ENCODE peak calls at places on chromosomes 4 and X, in four cellular contexts. J is ovary, L is hepatocyte, B is endothelial cell of umbilical vein. M is an unnamed sample. For H3K4me1, the result is how much of the 10 kb centered on the place peaks cover.

GRCh38 chr4:176988226-176988625 is 195.5 kb upstream of the VEGFC start:
- DNase-seq in J (no peak), L (peak), B (peak), M (no peak)

GRCh38 chr4:41991916-41992767 is 1.8 kb downstream of the SLC30A9 start:
- DNase-seq in J (no peak), L (peak), B (no peak), M (no peak)

GRCh38 chr4:133146574-133147198 is 2.4 kb upstream of the PCDH10 start:
- DNase-seq in J (no peak), L (peak), B (peak), M (no peak)

GRCh38 chr4:165464813-165465381 is 86.1 kb downstream of the CPE start:
- DNase-seq in J (no peak), L (peak), B (peak), M (no peak)

GRCh38 chr4:155552180-155552579 is 114.5 kb upstream of the GUCY1A1 start:
- DNase-seq in J (no peak), L (no peak), B (no peak), M (no peak)

GRCh38 chr4:52015366-52015765 is 4.8 kb downstream of the LRRC66 start:
- DNase-seq in J (no peak), L (peak), B (peak), M (no peak)

GRCh38 chrX:118022803-118023202 is 93.8 kb downstream of the KLHL13 start:
- DNase-seq in J (no peak), L (no peak), B (no peak), M (no peak)

GRCh38 chrX:45485682-45486081 is 285.0 kb upstream of the DIPK2B start:
- DNase-seq in J (no peak), L (no peak), B (peak), M (no peak)

GRCh38 chr4:166458756-166459155 is 585.7 kb downstream of the TLL1 start:
- DNase-seq in J (no peak), L (no peak), B (no peak), M (no peak)

GRCh38 chr4:11525085-11525484 is 96.4 kb upstream of the HS3ST1 start:
- DNase-seq in J (no peak), L (no peak), B (no peak), M (no peak)

GRCh38 chr4:104446431-104446925 is 48.2 kb downstream of the CXXC4 start:
- DNase-seq in J (no peak), L (no peak), B (no peak), M (no peak)

GRCh38 chr4:82201303-82201702 is 172.5 kb downstream of the HNRNPD start:
- DNase-seq in J (no peak), L (no peak), B (no peak), M (no peak)

GRCh38 chr4:14237911-14238310 is 610.4 kb upstream of the BOD1L1 start:
- DNase-seq in J (no peak), L (no peak), B (no peak), M (no peak)

GRCh38 chrX:56932653-56933339 is 62.5 kb downstream of the SPIN3 start:
- DNase-seq in J (no peak), L (no peak), B (no peak), M (no peak)

GRCh38 chr4:186400676-186401075 is 134.7 kb downstream of the F11 start:
- DNase-seq in J (no peak), L (no peak), B (no peak), M (no peak)

GRCh38 chr4:74166135-74166534 is 8.2 kb downstream of the MTHFD2L start:
- DNase-seq in J (no peak), L (no peak), B (no peak), M (no peak)

GRCh38 chrX:14872355-14872754 is 514 bp downstream of the FANCB start:
- DNase-seq in J (no peak), L (no peak), B (no peak), M (no peak)

GRCh38 chr4:165378398-165378762 is 428 bp upstream of the CPE start:
- DNase-seq in J (no peak), L (no peak), B (no peak), M (no peak)

GRCh38 chrX:109537324-109537665 is 651 bp downstream of the NXT2 start:
- DNase-seq in J (no peak), L (peak), B (no peak), M (peak)

GRCh38 chrX:72268601-72269365 is 8.3 kb downstream of the RPS4X start:
- DNase-seq in J (no peak), L (peak), B (no peak), M (no peak)

GRCh38 chr4:41644288-41644914 is 104.1 kb downstream of the PHOX2B start:
- DNase-seq in J (peak), L (peak), B (peak), M (peak)

GRCh38 chrX:49754238-49754857 is 58.6 kb upstream of the PAGE1 start:
- DNase-seq in J (peak), L (peak), B (peak), M (peak)

GRCh38 chrX:68365356-68365755 is 67.9 kb downstream of the OPHN1 start:
- DNase-seq in J (no peak), L (no peak), B (no peak), M (no peak)

GRCh38 chr4:48778431-48779094 is 1.5 kb downstream of the FRYL start:
- DNase-seq in J (no peak), L (no peak), B (peak), M (no peak)

GRCh38 chr4:96247096-96247495 is 407.2 kb downstream of the PDHA2 start:
- DNase-seq in J (no peak), L (no peak), B (no peak), M (no peak)

GRCh38 chrX:22389544-22390243 is 117.0 kb downstream of the CBLL2 start:
- DNase-seq in J (no peak), L (no peak), B (peak), M (no peak)

GRCh38 chrX:142898164-142898563 is 127.6 kb upstream of the SPANXN4 start:
- DNase-seq in J (no peak), L (no peak), B (no peak), M (no peak)

GRCh38 chr4:145207934-145208333 is 27.5 kb upstream of the OTUD4 start:
- DNase-seq in J (no peak), L (no peak), B (no peak), M (no peak)

GRCh38 chr4:93832097-93832496 is 3.5 kb downstream of the ATOH1 start:
- DNase-seq in J (no peak), L (no peak), B (no peak), M (no peak)

GRCh38 chrX:68695206-68695845 is 47.9 kb downstream of the STARD8 start:
- DNase-seq in J (no peak), L (no peak), B (no peak), M (no peak)

GRCh38 chrX:8864151-8864550 is 63.0 kb upstream of the FAM9A start:
- DNase-seq in J (no peak), L (no peak), B (no peak), M (no peak)

GRCh38 chr4:6092131-6092530 is 73.9 kb upstream of the C4orf50 start:
- DNase-seq in J (no peak), L (no peak), B (no peak), M (no peak)

GRCh38 chr4:53039741-53040458 is 177.8 kb downstream of the RASL11B start:
- DNase-seq in J (no peak), L (no peak), B (no peak), M (no peak)

GRCh38 chr4:89222171-89222570 is 85.4 kb downstream of the GPRIN3 start:
- DNase-seq in J (no peak), L (peak), B (no peak), M (no peak)

GRCh38 chrX:150958177-150958576 is 25.0 kb upstream of the HMGB3 start:
- DNase-seq in J (no peak), L (no peak), B (no peak), M (no peak)

GRCh38 chr4:116546759-116547158 is 538.6 kb downstream of the TRAM1L1 start:
- DNase-seq in J (no peak), L (no peak), B (no peak), M (no peak)

GRCh38 chrX:156003486-156004185 is 6.1 kb downstream of the IL9R start:
- DNase-seq in J (no peak), L (no peak), B (no peak), M (no peak)

DNA sequence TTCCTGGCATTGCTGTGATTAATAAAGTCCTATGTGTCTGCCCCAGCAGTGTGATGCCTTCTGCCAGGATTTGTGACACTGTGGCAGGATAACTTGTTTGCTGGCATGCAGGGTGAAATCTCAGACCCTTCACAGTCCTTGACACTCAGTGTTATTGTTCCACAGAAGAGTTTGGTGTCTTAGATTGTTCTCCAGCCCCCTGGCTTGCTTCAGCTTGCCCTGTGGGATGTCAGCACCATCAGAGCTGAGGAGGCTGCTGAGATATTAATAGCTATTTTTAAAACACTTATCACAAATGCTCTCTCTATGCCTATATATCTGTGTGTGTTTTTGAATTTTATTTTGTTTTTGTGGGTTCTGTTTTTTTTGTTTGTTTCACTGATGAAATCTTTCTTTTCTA is 136.9 kb downstream of the TSPAN5 start:
- DNase-seq in J (no peak), L (no peak), B (no peak), M (no peak)
- H3K4me1 ChIP-seq in J (under half), L (under half), B (half or more), M (under half)

GRCh38 chr4:8240211-8241041 is 29.1 kb upstream of the HTRA3 start:
- DNase-seq in J (no peak), L (no peak), B (no peak), M (no peak)
- H3K4me1 ChIP-seq in J (under half), L (under half), B (under half), M (under half)

DNA sequence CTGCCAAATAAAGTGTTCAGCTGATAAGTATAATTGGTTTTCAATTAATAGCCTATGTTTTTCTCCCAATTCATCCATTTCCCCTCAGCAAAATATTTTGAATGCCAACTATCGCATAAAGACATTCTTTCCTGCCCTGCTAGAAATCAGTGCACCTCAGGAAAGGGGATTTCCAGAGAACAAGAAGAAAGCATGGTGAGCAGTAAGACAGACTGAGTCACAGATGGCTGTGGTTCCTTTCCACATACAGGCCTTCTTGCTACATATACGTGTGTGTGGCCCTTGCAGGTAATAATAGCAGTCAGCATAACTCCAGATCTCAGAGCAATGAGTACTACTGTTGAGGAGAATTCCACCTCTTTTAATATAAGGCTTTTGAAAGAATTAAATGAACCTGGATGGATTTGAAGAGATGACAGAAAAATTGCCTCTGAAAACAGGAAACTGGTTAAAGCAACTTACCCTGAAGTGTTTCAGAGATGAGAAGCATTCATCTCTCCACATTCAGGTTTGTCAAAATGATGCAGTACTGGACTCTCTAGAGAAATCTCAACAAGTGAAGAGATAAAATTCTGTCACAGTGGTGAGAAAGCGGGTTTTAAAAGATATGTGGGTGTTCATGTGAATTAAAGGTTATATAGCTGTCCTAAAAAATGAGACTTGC is 13.6 kb downstream of the GASK1B start:
- DNase-seq in J (no peak), L (peak), B (peak), M (no peak)
- H3K4me1 ChIP-seq in J (under half), L (half or more), B (half or more), M (under half)

DNA sequence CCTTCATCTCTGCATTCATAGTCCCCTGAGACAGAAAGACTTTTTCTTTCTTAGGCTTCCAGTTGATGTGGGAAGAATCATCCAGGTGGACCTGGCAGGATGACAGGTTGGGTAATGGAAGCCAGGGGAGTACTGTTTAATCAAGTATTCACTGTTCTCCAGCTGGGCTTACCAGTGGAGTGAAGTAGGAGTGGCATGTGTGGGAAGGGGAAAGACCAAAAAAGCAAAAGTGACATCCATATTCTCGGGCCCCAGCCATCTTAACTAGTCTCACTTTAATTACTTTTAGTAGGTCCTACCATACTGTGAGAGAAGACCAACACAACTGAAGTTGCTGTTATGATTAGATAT is 18.5 kb downstream of the VSIG4 start:
- DNase-seq in J (no peak), L (no peak), B (no peak), M (no peak)
- H3K4me1 ChIP-seq in J (under half), L (under half), B (under half), M (under half)

GRCh38 chr4:2805712-2806391 is 13.0 kb downstream of the SH3BP2 start:
- DNase-seq in J (no peak), L (no peak), B (peak), M (peak)

GRCh38 chr4:2809610-2810180 is 16.8 kb downstream of the SH3BP2 start:
- DNase-seq in J (no peak), L (no peak), B (no peak), M (no peak)

GRCh38 chr4:2806392-2807355 is 13.8 kb downstream of the SH3BP2 start:
- DNase-seq in J (peak), L (no peak), B (peak), M (peak)

GRCh38 chr4:2807571-2807970 is 14.7 kb downstream of the SH3BP2 start:
- DNase-seq in J (no peak), L (no peak), B (no peak), M (no peak)

GRCh38 chr4:2808001-2808400 is 15.1 kb downstream of the SH3BP2 start:
- DNase-seq in J (no peak), L (no peak), B (no peak), M (no peak)
- H3K4me1 ChIP-seq in J (under half), L (under half), B (under half), M (under half)

GRCh38 chr4:102526532-102526931 is 25.4 kb downstream of the NFKB1 start:
- DNase-seq in J (no peak), L (no peak), B (no peak), M (no peak)
- H3K4me1 ChIP-seq in J (under half), L (under half), B (under half), M (under half)

GRCh38 chrX:10117864-10118377 is 38.9 kb upstream of the CLCN4 start:
- DNase-seq in J (no peak), L (no peak), B (no peak), M (no peak)

GRCh38 chrX:10118530-10118929 is 38.2 kb upstream of the CLCN4 start:
- DNase-seq in J (no peak), L (no peak), B (no peak), M (no peak)

GRCh38 chrX:10119399-10119990 is 37.3 kb upstream of the CLCN4 start:
- DNase-seq in J (peak), L (peak), B (peak), M (peak)

GRCh38 chrX:10121787-10122186 is 35.0 kb upstream of the CLCN4 start:
- DNase-seq in J (no peak), L (no peak), B (no peak), M (no peak)

DNA sequence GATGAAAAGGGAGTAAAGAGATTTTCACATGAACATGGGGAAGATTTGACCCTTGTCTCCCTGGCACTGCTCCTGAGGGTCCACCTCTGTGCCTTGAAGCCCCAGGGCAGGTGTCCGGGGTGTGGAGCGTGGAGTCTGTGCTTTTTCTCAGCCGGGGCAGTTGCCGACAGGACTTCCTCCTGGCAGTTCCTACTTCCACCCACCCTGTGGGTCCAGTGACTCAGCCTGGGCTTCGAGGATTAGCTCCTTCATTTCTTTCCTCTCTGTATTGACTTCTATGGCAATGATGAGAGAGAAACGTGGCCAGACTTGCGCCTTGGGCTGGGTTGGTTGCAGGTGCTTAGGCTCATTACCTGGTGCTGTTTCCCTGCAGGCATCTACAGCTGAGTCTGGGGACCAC is 35.9 kb upstream of the CLCN4 start:
- DNase-seq in J (no peak), L (no peak), B (no peak), M (no peak)
- H3K4me1 ChIP-seq in J (under half), L (under half), B (under half), M (under half)

GRCh38 chr4:168712316-168712855 is 215.5 kb downstream of the PALLD start:
- DNase-seq in J (no peak), L (no peak), B (peak), M (no peak)
- H3K4me1 ChIP-seq in J (under half), L (under half), B (under half), M (under half)